ENCODE peak calls at places on chromosome 14, in nine cellular contexts. K, O, Y, Z, A, R, V, N and U are unnamed samples.

GRCh38 chr14:101543814-101544213 is 17.5 kb upstream of the DIO3 start:
- DNase-seq in O (no peak), A (no peak), Y (no peak), K (no peak), N (no peak), V (no peak), R (no peak), Z (no peak), U (no peak)

GRCh38 chr14:68780358-68781160 is 12.3 kb downstream of the ZFP36L1 start:
- DNase-seq in O (no peak), N (no peak), K (no peak), Z (peak; percentile 43), A (no peak), V (peak; percentile 68), R (peak; percentile 69), Y (peak; percentile 51), U (peak; percentile 55)

GRCh38 chr14:20714593-20715250 is 26.2 kb downstream of the ANG start:
- DNase-seq in V (peak; percentile 79), K (no peak), A (no peak), N (peak; percentile 72), Y (no peak), R (peak; percentile 87), O (no peak), Z (peak; percentile 39), U (peak; percentile 60)

GRCh38 chr14:22556021-22556989 is 32.7 kb downstream of the DAD1 start:
- DNase-seq in K (peak; percentile 87), Y (no peak), O (peak; percentile 94), R (peak; percentile 85), V (peak; percentile 88), Z (peak; percentile 97), A (no peak), N (no peak), U (peak; percentile 52)

GRCh38 chr14:22887260-22887989 is 4.4 kb downstream of the REM2 start:
- DNase-seq in A (peak; percentile 86), R (peak; percentile 79), N (peak; percentile 21), V (peak; percentile 78), O (no peak), K (no peak), Y (peak; percentile 89), Z (peak; percentile 95), U (no peak)

GRCh38 chr14:71240866-71241520 is 333.7 kb downstream of the PCNX1 start:
- DNase-seq in V (no peak), O (no peak), K (no peak), Z (no peak), N (no peak), R (no peak), A (no peak), Y (no peak), U (no peak)

GRCh38 chr14:54967496-54967895 is 59.4 kb downstream of the WDHD1 start:
- DNase-seq in V (no peak), Z (no peak), R (no peak), O (no peak), Y (no peak), K (no peak), A (no peak), N (no peak), U (no peak)

GRCh38 chr14:68722968-68723577 is 69.8 kb downstream of the ZFP36L1 start:
- DNase-seq in Z (no peak), A (no peak), V (no peak), Y (no peak), N (no peak), O (no peak), R (peak; percentile 43), K (no peak), U (peak; percentile 69)

GRCh38 chr14:32675433-32675832 is 263.2 kb upstream of the NPAS3 start:
- DNase-seq in N (no peak), K (no peak), A (no peak), V (no peak), Z (no peak), Y (no peak), R (no peak), O (no peak), U (no peak)

GRCh38 chr14:77128414-77128891 is 13.1 kb downstream of the ZDHHC22 start:
- DNase-seq in Y (no peak), A (no peak), V (no peak), R (no peak), O (no peak), Z (peak; percentile 88), N (no peak), K (no peak), U (no peak)